ENCODE peak calls at places on chromosome 1, in ten cellular contexts. V is osteoblast, J is neural crest cell, M is fibroblast of lung, S is ovary, L is fibroblast of pulmonary artery, N is lung, D is WTC11, K is cardiac fibroblast, H is right lobe of liver. W is an unnamed sample.

GRCh38 chr1:26287033-26287711 is 7.3 kb downstream of the SH3BGRL3 start:
- DNase-seq in V (peak; percentile 89), J (no peak), M (no peak), S (no peak), L (no peak), N (no peak), D (no peak), K (no peak), H (no peak), W (no peak)

GRCh38 chr1:164423136-164423535 is 135.8 kb upstream of the PBX1 start:
- DNase-seq in V (no peak), J (no peak), M (no peak), S (no peak), L (no peak), N (no peak), D (no peak), K (no peak), H (no peak), W (no peak)

GRCh38 chr1:17053071-17053684 is 654 bp downstream of the SDHB start:
- DNase-seq in V (no peak), J (no peak), M (no peak), S (no peak), L (no peak), N (no peak), D (no peak), K (no peak), H (no peak), W (no peak)

GRCh38 chr1:118302145-118302544 is 117.1 kb upstream of the SPAG17 start:
- DNase-seq in V (no peak), J (no peak), M (no peak), S (no peak), L (no peak), N (no peak), D (no peak), K (no peak), H (no peak), W (no peak)

GRCh38 chr1:181079920-181080319 is 8.6 kb upstream of the IER5 start:
- DNase-seq in V (no peak), J (no peak), M (no peak), S (no peak), L (no peak), N (no peak), D (no peak), K (no peak), H (no peak), W (no peak)

GRCh38 chr1:8356256-8357209 is 38.6 kb downstream of the SLC45A1 start:
- DNase-seq in V (peak; percentile 67), J (no peak), M (no peak), S (peak; percentile 25), L (no peak), N (no peak), D (no peak), K (no peak), H (no peak), W (no peak)

GRCh38 chr1:40338745-40339419 is 21.8 kb upstream of the COL9A2 start:
- DNase-seq in V (peak; percentile 83), J (peak; percentile 92), M (peak; percentile 77), S (peak; percentile 82), L (peak; percentile 87), N (peak; percentile 81), D (peak; percentile 96), K (peak; percentile 85), H (peak; percentile 83), W (peak; percentile 84)

GRCh38 chr1:100261686-100262085 is 4.3 kb upstream of the RTCA start:
- DNase-seq in V (no peak), J (no peak), M (no peak), S (no peak), L (no peak), N (no peak), D (no peak), K (no peak), H (no peak), W (no peak)

GRCh38 chr1:11838349-11839272 is 9.0 kb downstream of the NPPA start:
- DNase-seq in V (peak; percentile 98), J (peak; percentile 76), M (peak; percentile 54), S (peak; percentile 82), L (peak; percentile 67), N (peak; percentile 74), D (peak; percentile 84), K (peak; percentile 69), H (peak; percentile 82), W (peak; percentile 78)

GRCh38 chr1:228045405-228045804 is 37.1 kb upstream of the ARF1 start:
- DNase-seq in V (no peak), J (no peak), M (no peak), S (no peak), L (no peak), N (no peak), D (no peak), K (no peak), H (no peak), W (no peak)

GRCh38 chr1:224203243-224204016 is 20.4 kb downstream of the DEGS1 start:
- DNase-seq in V (peak; percentile 89), J (no peak), M (peak; percentile 79), S (no peak), L (peak; percentile 29), N (no peak), D (peak; percentile 35), K (peak; percentile 55), H (peak; percentile 78), W (peak; percentile 82)

GRCh38 chr1:223670458-223671159 is 5.1 kb upstream of the CAPN8 start:
- DNase-seq in V (peak; percentile 86), J (peak; percentile 17), M (peak; percentile 39), S (no peak), L (peak; percentile 30), N (peak; percentile 38), D (peak; percentile 66), K (peak; percentile 29), H (peak; percentile 55), W (no peak)

GRCh38 chr1:205546541-205546940 is 42.1 kb downstream of the CDK18 start:
- DNase-seq in V (no peak), J (no peak), M (no peak), S (no peak), L (no peak), N (no peak), D (no peak), K (no peak), H (no peak), W (no peak)

GRCh38 chr1:225254676-225255075 is 173.2 kb downstream of the LBR start:
- DNase-seq in V (no peak), J (no peak), M (no peak), S (no peak), L (peak; percentile 28), N (no peak), D (no peak), K (no peak), H (no peak), W (no peak)

GRCh38 chr1:16130827-16131226 is 25.0 kb downstream of the EPHA2 start:
- DNase-seq in V (peak; percentile 59), J (no peak), M (no peak), S (no peak), L (no peak), N (no peak), D (no peak), K (no peak), H (no peak), W (no peak)

GRCh38 chr1:97632776-97633175 is 288.1 kb downstream of the DPYD start:
- DNase-seq in V (no peak), J (no peak), M (peak; percentile 45), S (no peak), L (peak; percentile 57), N (no peak), D (no peak), K (peak; percentile 62), H (no peak), W (no peak)

DNA sequence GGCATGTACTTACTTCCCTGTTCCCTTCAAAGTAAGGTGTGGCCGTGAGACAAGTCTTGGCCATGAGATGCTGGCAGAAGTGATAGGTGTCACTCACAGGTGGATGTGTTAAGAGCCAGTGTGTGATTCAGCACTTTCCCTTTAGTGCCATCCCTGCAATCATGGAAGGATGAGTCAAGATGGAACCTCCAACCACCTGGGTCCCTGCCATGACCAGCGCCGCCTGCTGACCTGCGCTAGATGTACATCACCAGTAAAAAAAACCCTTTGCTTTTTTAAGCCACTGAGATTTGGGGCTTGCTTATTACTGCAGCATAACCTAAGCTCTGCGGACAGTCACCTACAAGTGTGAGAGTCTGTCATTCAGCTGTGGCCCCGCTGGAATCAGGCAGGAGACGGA is 71.7 kb downstream of the TOMM20 start:
- DNase-seq in V (peak; percentile 46), J (no peak), M (no peak), S (no peak), L (no peak), N (no peak), D (no peak), K (no peak), H (no peak), W (peak; percentile 49)
- TF ChIP-seq CTCF in V (no peak), J (no peak), M (no peak), S (no peak), L (no peak), N (no peak), D (no peak), K (no peak), H (no peak), W (no peak)

DNA sequence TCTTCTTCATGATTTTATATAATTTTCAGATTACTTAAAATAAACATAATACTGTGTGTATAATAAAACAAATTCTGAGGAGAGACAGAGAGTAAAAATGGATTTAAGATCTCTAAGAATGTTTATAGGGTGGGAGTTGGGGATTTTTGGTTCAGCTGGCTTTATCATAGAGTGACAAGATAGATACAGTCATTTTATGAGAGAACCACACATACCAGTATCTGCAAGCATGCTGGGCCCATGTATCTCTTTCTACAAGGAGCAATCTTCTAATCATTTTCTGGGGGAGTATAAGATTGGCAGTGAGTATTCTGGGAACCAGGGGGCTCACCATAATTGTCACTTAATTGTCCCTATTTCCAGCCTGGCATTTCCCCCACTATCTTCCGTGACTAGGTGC is 64.3 kb upstream of the DUSP10 start:
- DNase-seq in V (no peak), J (no peak), M (no peak), S (no peak), L (no peak), N (no peak), D (no peak), K (no peak), H (no peak), W (no peak)
- TF ChIP-seq CTCF in V (no peak), J (no peak), M (no peak), S (no peak), L (no peak), N (no peak), D (no peak), K (no peak), H (no peak), W (no peak)

DNA sequence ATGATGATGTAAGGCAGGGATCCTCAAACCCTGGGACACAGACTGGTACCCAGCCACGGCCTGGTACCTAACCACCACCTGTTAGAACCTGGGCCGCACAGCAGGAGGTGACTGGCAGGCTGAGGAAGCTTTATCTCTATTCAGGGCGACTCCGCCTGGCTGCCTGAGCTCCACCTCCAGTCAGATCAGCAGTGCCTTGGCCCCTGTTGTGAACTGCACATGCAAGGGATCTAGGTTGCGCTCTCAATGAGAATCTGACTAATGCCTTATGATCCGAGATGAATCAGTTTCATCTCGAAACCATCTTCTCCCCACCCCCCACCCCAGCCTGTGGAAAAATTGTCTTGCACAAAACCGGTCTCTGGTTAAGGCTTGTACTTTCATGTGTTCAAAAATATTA is 4.2 kb downstream of the RNPC3 start:
- DNase-seq in V (peak; percentile 86), J (no peak), M (no peak), S (no peak), L (no peak), N (no peak), D (peak; percentile 40), K (no peak), H (no peak), W (no peak)
- TF ChIP-seq CTCF in V (no peak), J (no peak), M (no peak), S (no peak), L (no peak), N (no peak), D (no peak), K (no peak), H (no peak), W (no peak)

GRCh38 chr1:71307451-71307850 is 226.6 kb upstream of the ZRANB2 start:
- DNase-seq in V (peak; percentile 3), J (no peak), M (peak; percentile 55), S (no peak), L (peak; percentile 49), N (no peak), D (no peak), K (peak; percentile 73), H (no peak), W (no peak)
- TF ChIP-seq CTCF in V (no peak), J (no peak), M (no peak), S (no peak), L (no peak), N (no peak), D (no peak), K (no peak), H (no peak), W (no peak)